ENCODE peak calls at places on chromosomes 7 and 10, in four cellular contexts. One of them, this sample, is unnamed.

GRCh38 chr10:51915031-51915542 is 215.7 kb upstream of the CSTF2T start:
- DNase-seq in activated B cell treated with CpG ODN at 0.5 μM for 24 hours: no peak
- DNase-seq in astrocyte: no peak
- DNase-seq in mucosa of descending colon: no peak
- DNase-seq in this sample: no peak

GRCh38 chr7:70733115-70733514 is 398.8 kb upstream of the GALNT17 start:
- DNase-seq in activated B cell treated with CpG ODN at 0.5 μM for 24 hours: no peak
- DNase-seq in astrocyte: no peak
- DNase-seq in mucosa of descending colon: no peak
- DNase-seq in this sample: no peak

GRCh38 chr7:100360102-100360607 is 2.2 kb downstream of the PILRB start:
- DNase-seq in mucosa of descending colon: peak; percentile 12
- DNase-seq in activated B cell treated with CpG ODN at 0.5 μM for 24 hours: no peak
- DNase-seq in astrocyte: no peak
- DNase-seq in this sample: no peak

GRCh38 chr10:132742167-132742836 is 43.6 kb downstream of the NKX6-2 start:
- DNase-seq in mucosa of descending colon: no peak
- DNase-seq in astrocyte: no peak
- DNase-seq in activated B cell treated with CpG ODN at 0.5 μM for 24 hours: no peak
- DNase-seq in this sample: no peak

GRCh38 chr7:99030951-99031350 is 113.0 kb downstream of the SMURF1 start:
- DNase-seq in activated B cell treated with CpG ODN at 0.5 μM for 24 hours: no peak
- DNase-seq in astrocyte: no peak
- DNase-seq in mucosa of descending colon: no peak
- DNase-seq in this sample: no peak

GRCh38 chr10:110893559-110894179 is 21.9 kb downstream of the PDCD4 start:
- DNase-seq in astrocyte: peak; percentile 31
- DNase-seq in mucosa of descending colon: no peak
- DNase-seq in activated B cell treated with CpG ODN at 0.5 μM for 24 hours: no peak
- DNase-seq in this sample: peak; percentile 48

GRCh38 chr10:58477902-58478301 is 34.8 kb upstream of the BICC1 start:
- DNase-seq in astrocyte: no peak
- DNase-seq in activated B cell treated with CpG ODN at 0.5 μM for 24 hours: no peak
- DNase-seq in mucosa of descending colon: no peak
- DNase-seq in this sample: no peak

GRCh38 chr10:96334888-96335526 is 23.8 kb downstream of the OPALIN start:
- DNase-seq in activated B cell treated with CpG ODN at 0.5 μM for 24 hours: no peak
- DNase-seq in mucosa of descending colon: no peak
- DNase-seq in astrocyte: peak; percentile 13
- DNase-seq in this sample: peak; percentile 46

GRCh38 chr7:124800386-124800785 is 34.8 kb upstream of the GPR37 start:
- DNase-seq in astrocyte: no peak
- DNase-seq in mucosa of descending colon: no peak
- DNase-seq in activated B cell treated with CpG ODN at 0.5 μM for 24 hours: no peak
- DNase-seq in this sample: no peak

GRCh38 chr7:106770191-106770590 is 94.9 kb upstream of the PIK3CG start:
- DNase-seq in activated B cell treated with CpG ODN at 0.5 μM for 24 hours: no peak
- DNase-seq in mucosa of descending colon: no peak
- DNase-seq in astrocyte: peak; percentile 96
- DNase-seq in this sample: peak; percentile 94

GRCh38 chr10:91891285-91892001 is 17.8 kb downstream of the FGFBP3 start:
- DNase-seq in astrocyte: peak; percentile 25
- DNase-seq in activated B cell treated with CpG ODN at 0.5 μM for 24 hours: no peak
- DNase-seq in mucosa of descending colon: no peak
- DNase-seq in this sample: peak; percentile 49

GRCh38 chr10:46055771-46056170 is 9.7 kb upstream of the MSMB start:
- DNase-seq in activated B cell treated with CpG ODN at 0.5 μM for 24 hours: no peak
- DNase-seq in astrocyte: no peak
- DNase-seq in mucosa of descending colon: no peak
- DNase-seq in this sample: no peak

GRCh38 chr10:33067481-33067880 is 109.5 kb upstream of the ITGB1 start:
- DNase-seq in mucosa of descending colon: no peak
- DNase-seq in astrocyte: peak; percentile 29
- DNase-seq in activated B cell treated with CpG ODN at 0.5 μM for 24 hours: no peak
- DNase-seq in this sample: no peak

GRCh38 chr7:1369856-1370657 is 89.2 kb downstream of the MICALL2 start:
- DNase-seq in astrocyte: no peak
- DNase-seq in activated B cell treated with CpG ODN at 0.5 μM for 24 hours: no peak
- DNase-seq in mucosa of descending colon: peak; percentile 27
- DNase-seq in this sample: no peak

GRCh38 chr7:139915301-139915863 is 86.3 kb downstream of the TBXAS1 start:
- DNase-seq in astrocyte: peak; percentile 84
- DNase-seq in activated B cell treated with CpG ODN at 0.5 μM for 24 hours: no peak
- DNase-seq in mucosa of descending colon: no peak
- DNase-seq in this sample: peak; percentile 70

GRCh38 chr10:29627201-29628105 is 7.3 kb downstream of the SVIL start:
- DNase-seq in mucosa of descending colon: no peak
- DNase-seq in activated B cell treated with CpG ODN at 0.5 μM for 24 hours: no peak
- DNase-seq in astrocyte: peak; percentile 68
- DNase-seq in this sample: peak; percentile 10

GRCh38 chr10:131926253-131926652 is 25.4 kb downstream of the PPP2R2D start:
- DNase-seq in astrocyte: no peak
- DNase-seq in mucosa of descending colon: no peak
- DNase-seq in activated B cell treated with CpG ODN at 0.5 μM for 24 hours: no peak
- DNase-seq in this sample: no peak

GRCh38 chr10:110305767-110306451 is 1.2 kb upstream of the SMNDC1 start:
- DNase-seq in mucosa of descending colon: peak; percentile 54
- DNase-seq in activated B cell treated with CpG ODN at 0.5 μM for 24 hours: no peak
- DNase-seq in astrocyte: peak; percentile 85
- DNase-seq in this sample: peak; percentile 92

GRCh38 chr10:21637795-21638194 is 103.8 kb downstream of the MLLT10 start:
- DNase-seq in activated B cell treated with CpG ODN at 0.5 μM for 24 hours: no peak
- DNase-seq in astrocyte: no peak
- DNase-seq in mucosa of descending colon: no peak
- DNase-seq in this sample: no peak

GRCh38 chr7:119175916-119176627 is 951.6 kb downstream of the ANKRD7 start:
- DNase-seq in astrocyte: peak; percentile 47
- DNase-seq in activated B cell treated with CpG ODN at 0.5 μM for 24 hours: no peak
- DNase-seq in mucosa of descending colon: no peak
- DNase-seq in this sample: peak; percentile 36

GRCh38 chr10:33136271-33136670 is 178.2 kb upstream of the ITGB1 start:
- DNase-seq in activated B cell treated with CpG ODN at 0.5 μM for 24 hours: no peak
- DNase-seq in mucosa of descending colon: no peak
- DNase-seq in astrocyte: peak; percentile 96
- DNase-seq in this sample: peak; percentile 41

GRCh38 chr7:155254018-155254417 is 43.7 kb upstream of the INSIG1 start:
- DNase-seq in mucosa of descending colon: no peak
- DNase-seq in astrocyte: no peak
- DNase-seq in activated B cell treated with CpG ODN at 0.5 μM for 24 hours: no peak
- DNase-seq in this sample: no peak

GRCh38 chr7:117281562-117281961 is 41.3 kb downstream of the WNT2 start:
- DNase-seq in astrocyte: peak; percentile 65
- DNase-seq in mucosa of descending colon: no peak
- DNase-seq in activated B cell treated with CpG ODN at 0.5 μM for 24 hours: no peak
- DNase-seq in this sample: no peak

GRCh38 chr10:31650010-31650409 is 278.6 kb downstream of the ARHGAP12 start:
- DNase-seq in astrocyte: peak; percentile 92
- DNase-seq in activated B cell treated with CpG ODN at 0.5 μM for 24 hours: no peak
- DNase-seq in mucosa of descending colon: peak; percentile 58
- DNase-seq in this sample: peak; percentile 83

GRCh38 chr7:130231792-130232191 is 24.1 kb downstream of the SSMEM1 start:
- DNase-seq in mucosa of descending colon: no peak
- DNase-seq in activated B cell treated with CpG ODN at 0.5 μM for 24 hours: no peak
- DNase-seq in astrocyte: no peak
- DNase-seq in this sample: no peak

GRCh38 chr10:80945267-80945880 is 407.7 kb downstream of the SH2D4B start:
- DNase-seq in activated B cell treated with CpG ODN at 0.5 μM for 24 hours: no peak
- DNase-seq in mucosa of descending colon: no peak
- DNase-seq in astrocyte: no peak
- DNase-seq in this sample: no peak

GRCh38 chr7:79241288-79242055 is 212.0 kb downstream of the MAGI2 start:
- DNase-seq in activated B cell treated with CpG ODN at 0.5 μM for 24 hours: no peak
- DNase-seq in mucosa of descending colon: no peak
- DNase-seq in astrocyte: peak; percentile 71
- DNase-seq in this sample: peak; percentile 77

DNA sequence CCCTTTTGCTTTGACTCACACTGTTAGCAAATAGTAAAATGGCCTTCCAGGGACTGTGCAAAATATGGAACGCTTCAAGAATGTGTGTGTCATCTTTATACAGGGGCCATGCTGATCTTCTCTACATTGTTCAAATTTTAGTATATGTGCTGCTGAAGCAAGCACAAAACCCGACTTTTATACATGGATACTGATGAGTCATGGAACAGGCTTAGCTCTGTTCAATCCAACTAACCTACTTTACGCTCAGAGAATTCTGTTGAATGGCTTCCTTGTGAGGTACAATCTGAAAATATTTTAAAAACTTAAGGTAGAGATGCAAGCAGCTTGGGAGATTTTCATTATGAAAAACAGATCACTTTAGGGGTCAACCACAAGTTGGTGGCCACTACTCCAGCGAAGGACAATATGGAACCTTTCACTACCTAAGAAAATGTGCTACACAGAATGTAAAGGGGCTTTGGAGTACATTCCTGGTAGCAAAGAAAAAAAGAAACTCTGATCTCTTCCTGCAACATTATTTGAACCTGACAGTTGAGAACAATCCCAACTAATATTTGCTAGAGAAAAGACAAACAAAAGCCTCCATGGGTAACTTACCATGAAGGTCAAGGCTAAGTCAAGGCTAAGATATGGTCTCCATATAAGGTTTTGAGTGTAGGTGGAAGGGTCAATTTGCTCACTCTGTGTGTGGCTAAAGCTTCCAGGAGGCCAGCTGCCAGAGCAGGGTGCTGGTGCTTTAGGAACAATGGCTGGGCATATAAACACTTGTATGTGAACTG is 11.8 kb downstream of the ANKRD26 start:
- DNase-seq in activated B cell treated with CpG ODN at 0.5 μM for 24 hours: no peak
- DNase-seq in mucosa of descending colon: no peak
- DNase-seq in astrocyte: no peak
- DNase-seq in this sample: no peak
- TF ChIP-seq CTCF in activated B cell treated with CpG ODN at 0.5 μM for 24 hours: no peak
- TF ChIP-seq CTCF in mucosa of descending colon: no peak
- TF ChIP-seq CTCF in astrocyte: no peak
- TF ChIP-seq CTCF in this sample: no peak

GRCh38 chr7:80593869-80594587 is 44.4 kb upstream of the CD36 start:
- DNase-seq in activated B cell treated with CpG ODN at 0.5 μM for 24 hours: no peak
- DNase-seq in mucosa of descending colon: no peak
- DNase-seq in astrocyte: no peak
- DNase-seq in this sample: no peak

GRCh38 chr7:80600046-80600445 is 38.4 kb upstream of the CD36 start:
- DNase-seq in activated B cell treated with CpG ODN at 0.5 μM for 24 hours: no peak
- DNase-seq in mucosa of descending colon: no peak
- DNase-seq in astrocyte: no peak
- DNase-seq in this sample: no peak

GRCh38 chr7:80597875-80598274 is 40.6 kb upstream of the CD36 start:
- DNase-seq in astrocyte: no peak
- DNase-seq in activated B cell treated with CpG ODN at 0.5 μM for 24 hours: no peak
- DNase-seq in mucosa of descending colon: no peak
- DNase-seq in this sample: no peak

GRCh38 chr7:80602007-80602406 is 36.4 kb upstream of the CD36 start:
- DNase-seq in activated B cell treated with CpG ODN at 0.5 μM for 24 hours: no peak
- DNase-seq in astrocyte: no peak
- DNase-seq in mucosa of descending colon: no peak
- DNase-seq in this sample: no peak

DNA sequence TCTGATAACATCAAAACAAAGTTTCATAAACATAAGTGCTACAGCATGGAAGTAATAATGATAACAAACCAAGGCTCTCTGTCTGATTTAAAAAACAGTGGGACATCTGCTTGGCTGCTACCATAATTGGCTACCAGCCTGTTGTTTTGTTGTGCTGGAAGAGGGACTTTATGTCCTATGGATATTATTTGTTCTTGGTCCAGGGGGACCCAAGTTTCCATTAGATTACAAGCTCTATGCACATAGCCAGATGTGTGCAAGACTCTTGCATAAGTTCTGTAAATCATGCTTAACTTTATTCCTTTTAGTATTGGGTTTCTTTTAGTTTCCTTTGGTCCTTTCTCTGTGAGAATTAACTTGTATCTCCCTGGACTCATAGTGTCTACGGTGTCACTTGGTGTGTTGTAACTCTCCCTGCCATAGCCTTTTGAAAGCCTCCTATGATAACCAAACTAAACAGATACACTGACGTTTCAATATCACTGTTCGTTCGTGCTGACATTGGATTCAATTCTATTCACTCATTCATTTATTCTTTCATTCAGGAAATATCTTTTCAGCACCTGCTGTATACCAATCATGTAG is 41.4 kb upstream of the CD36 start:
- DNase-seq in mucosa of descending colon: no peak
- DNase-seq in astrocyte: no peak
- DNase-seq in activated B cell treated with CpG ODN at 0.5 μM for 24 hours: no peak
- DNase-seq in this sample: no peak
- TF ChIP-seq CTCF in mucosa of descending colon: no peak
- TF ChIP-seq CTCF in astrocyte: no peak
- TF ChIP-seq CTCF in activated B cell treated with CpG ODN at 0.5 μM for 24 hours: no peak
- TF ChIP-seq CTCF in this sample: no peak

DNA sequence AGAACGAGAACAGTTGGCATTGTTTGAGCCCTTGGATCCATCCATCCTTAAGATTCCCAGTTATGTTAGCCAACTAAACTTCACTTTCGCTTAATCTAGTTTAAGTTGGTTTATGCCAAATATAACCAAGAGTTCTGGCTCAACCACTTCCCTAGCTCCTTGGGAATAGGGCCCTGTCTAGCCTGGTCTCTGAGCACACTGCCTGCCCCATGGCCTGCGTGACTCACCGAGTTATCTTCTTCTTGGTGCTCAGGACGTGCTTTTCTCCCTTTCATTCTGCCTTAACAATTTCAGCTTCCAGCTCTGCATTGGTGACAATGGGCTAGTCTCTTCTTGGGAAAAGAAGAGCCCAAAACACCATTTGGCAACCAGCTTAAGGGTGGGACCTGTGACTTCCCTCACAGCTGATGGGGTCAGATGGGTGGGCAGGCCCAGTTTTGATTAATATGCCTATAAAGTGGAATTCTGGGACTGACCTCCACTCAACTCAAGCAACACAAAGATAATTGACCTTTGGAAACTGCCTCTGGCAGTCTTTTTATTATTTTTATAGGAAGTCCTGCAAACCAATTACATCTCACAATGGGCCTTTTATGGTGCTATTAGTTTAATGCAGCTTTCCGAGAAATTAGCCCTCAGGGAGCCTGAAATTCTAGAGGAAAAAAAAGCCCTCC is 126.4 kb downstream of the CFAP58 start:
- DNase-seq in astrocyte: no peak
- DNase-seq in activated B cell treated with CpG ODN at 0.5 μM for 24 hours: no peak
- DNase-seq in mucosa of descending colon: no peak
- DNase-seq in this sample: no peak
- TF ChIP-seq CTCF in astrocyte: no peak
- TF ChIP-seq CTCF in activated B cell treated with CpG ODN at 0.5 μM for 24 hours: no peak
- TF ChIP-seq CTCF in mucosa of descending colon: no peak
- TF ChIP-seq CTCF in this sample: no peak

DNA sequence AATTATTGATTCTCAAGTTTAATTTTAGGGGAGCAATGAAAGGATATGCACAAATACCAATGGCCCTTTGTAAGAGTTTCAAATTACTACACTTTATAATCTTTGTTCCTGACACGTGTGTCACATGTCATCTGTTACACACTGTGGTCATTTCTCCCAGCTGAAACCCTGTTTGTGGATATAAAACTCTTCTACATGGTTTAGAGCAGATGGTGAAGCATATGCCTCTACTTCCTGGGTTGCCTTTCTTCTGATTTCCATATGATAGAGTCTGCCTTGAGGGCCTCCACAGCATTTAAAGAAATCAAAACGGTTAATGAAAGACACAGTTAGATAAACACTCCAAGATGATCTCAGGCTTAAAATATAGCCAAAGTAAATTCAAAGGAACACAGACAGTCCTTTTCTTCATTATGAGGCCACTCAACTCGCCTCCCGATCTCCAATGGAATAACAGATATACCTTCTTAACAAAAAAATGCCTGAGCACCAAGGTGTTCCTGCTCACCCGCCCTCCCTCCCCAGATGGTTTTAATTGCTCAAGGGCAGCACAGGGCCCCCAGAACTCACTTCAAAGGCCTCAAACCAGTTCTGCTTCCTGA is 75.0 kb downstream of the CPVL start:
- DNase-seq in astrocyte: no peak
- DNase-seq in activated B cell treated with CpG ODN at 0.5 μM for 24 hours: no peak
- DNase-seq in mucosa of descending colon: no peak
- DNase-seq in this sample: no peak
- TF ChIP-seq CTCF in astrocyte: no peak
- TF ChIP-seq CTCF in activated B cell treated with CpG ODN at 0.5 μM for 24 hours: no peak
- TF ChIP-seq CTCF in mucosa of descending colon: no peak
- TF ChIP-seq CTCF in this sample: no peak

This sample was measured in HFFc6.